ENCODE peak calls at places on chromosomes 12 and 14, in ten cellular contexts. I is HFF-Myc, F is nephron progenitor cell, U is upper lobe of right lung, N is A549, M is tibial nerve, L is transverse colon, X is HFFc6, G is Panc1, E is RWPE2. A is an unnamed sample.

GRCh38 chr12:75349946-75350345 is 15.5 kb downstream of the GLIPR1L1 start:
- DNase-seq in I (no peak), F (peak), U (no peak), N (no peak), M (no peak), L (no peak), X (no peak), G (no peak), E (no peak), A (no peak)

GRCh38 chr12:109739747-109740693 is 26.4 kb downstream of the FAM222A start:
- DNase-seq in I (no peak), F (peak), U (peak), N (no peak), M (peak), L (no peak), X (no peak), G (no peak), E (peak), A (no peak)

GRCh38 chr12:4164591-4165558 is 108.7 kb upstream of the CCND2 start:
- DNase-seq in I (no peak), F (peak), U (peak), N (no peak), M (no peak), L (peak), X (peak), G (no peak), E (peak), A (peak)

GRCh38 chr12:121990692-121991603 is 30.7 kb upstream of the BCL7A start:
- DNase-seq in I (peak), F (no peak), U (no peak), N (peak), M (no peak), L (no peak), X (peak), G (no peak), E (no peak), A (no peak)

GRCh38 chr14:50533806-50534205 is 1.4 kb upstream of the MAP4K5 start:
- DNase-seq in I (no peak), F (no peak), U (no peak), N (no peak), M (no peak), L (no peak), X (no peak), G (no peak), E (no peak), A (no peak)

GRCh38 chr14:99138999-99139865 is 132.8 kb downstream of the BCL11B start:
- DNase-seq in I (no peak), F (no peak), U (no peak), N (no peak), M (no peak), L (no peak), X (no peak), G (no peak), E (no peak), A (no peak)

GRCh38 chr12:22477166-22477893 is 67.0 kb downstream of the C2CD5 start:
- DNase-seq in I (peak), F (no peak), U (no peak), N (no peak), M (no peak), L (no peak), X (peak), G (no peak), E (no peak), A (no peak)

GRCh38 chr14:51035611-51036192 is 59.2 kb downstream of the TRIM9 start:
- DNase-seq in I (no peak), F (no peak), U (no peak), N (peak), M (no peak), L (no peak), X (no peak), G (no peak), E (no peak), A (no peak)

GRCh38 chr14:73713804-73714655 is at the start of gene PNMA1:
- DNase-seq in I (no peak), F (peak), U (peak), N (peak), M (peak), L (peak), X (peak), G (no peak), E (peak), A (peak)

GRCh38 chr12:124527861-124528561 is 39.4 kb downstream of the NCOR2 start:
- DNase-seq in I (no peak), F (no peak), U (no peak), N (no peak), M (no peak), L (no peak), X (no peak), G (no peak), E (no peak), A (no peak)

GRCh38 chr12:31206038-31206670 is 119.8 kb downstream of the SINHCAF start:
- DNase-seq in I (peak), F (no peak), U (no peak), N (no peak), M (no peak), L (no peak), X (no peak), G (no peak), E (no peak), A (no peak)

GRCh38 chr12:82867782-82868505 is 181.2 kb downstream of the TMTC2 start:
- DNase-seq in I (no peak), F (no peak), U (no peak), N (no peak), M (no peak), L (no peak), X (no peak), G (no peak), E (no peak), A (no peak)

GRCh38 chr12:119668315-119668651 is 350 bp downstream of the PRKAB1 start:
- DNase-seq in I (no peak), F (no peak), U (no peak), N (no peak), M (no peak), L (no peak), X (no peak), G (no peak), E (no peak), A (no peak)

GRCh38 chr12:109871678-109872314 is 8.5 kb downstream of the GLTP start:
- DNase-seq in I (no peak), F (no peak), U (no peak), N (no peak), M (no peak), L (peak), X (no peak), G (no peak), E (no peak), A (no peak)

GRCh38 chr12:96513681-96514080 is 24.3 kb downstream of the CFAP54 start:
- DNase-seq in I (no peak), F (no peak), U (no peak), N (no peak), M (no peak), L (no peak), X (no peak), G (no peak), E (no peak), A (no peak)

DNA sequence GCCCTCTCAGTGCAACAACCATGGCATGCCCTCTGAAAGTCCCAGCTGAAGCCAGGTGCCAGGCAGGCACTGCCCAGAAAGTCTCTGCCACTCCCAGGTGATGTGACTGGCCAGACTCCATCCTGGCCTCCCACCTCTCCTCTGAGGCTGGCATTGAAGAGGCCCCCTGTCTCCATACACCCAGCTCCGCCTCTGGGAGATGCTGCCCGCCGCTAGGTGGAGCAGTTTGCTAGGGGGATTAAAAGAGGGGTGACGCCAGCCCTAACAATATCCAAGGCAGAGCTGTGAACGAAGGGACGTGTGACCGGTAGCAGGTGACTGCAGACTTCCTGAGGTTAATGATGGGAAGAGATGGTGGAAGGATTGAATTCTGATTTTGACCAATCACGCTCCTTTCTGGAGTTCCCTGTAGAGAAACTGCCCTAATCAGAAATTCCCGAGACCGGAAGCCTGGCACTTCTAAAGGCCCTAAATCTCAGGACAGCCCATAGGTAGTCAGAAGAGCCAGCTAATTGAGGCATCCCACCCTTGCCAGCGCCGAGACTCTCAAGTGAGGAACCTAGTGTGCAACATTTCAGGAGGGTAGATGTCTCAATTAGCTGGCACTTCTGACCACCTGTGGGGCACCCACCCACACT is 8.3 kb upstream of the PLEK2 start:
- DNase-seq in I (no peak), F (no peak), U (no peak), N (no peak), M (no peak), L (peak), X (no peak), G (no peak), E (no peak), A (no peak)
- TF ChIP-seq CTCF in I (peak), F (no peak), U (peak), N (peak), M (peak), L (peak), X (peak), G (peak), E (peak), A (peak)

GRCh38 chr14:105187935-105188524 is 6.9 kb upstream of the NUDT14 start:
- DNase-seq in I (no peak), F (no peak), U (peak), N (peak), M (no peak), L (peak), X (no peak), G (no peak), E (no peak), A (no peak)
- TF ChIP-seq CTCF in I (no peak), F (no peak), U (peak), N (no peak), M (no peak), L (no peak), X (no peak), G (no peak), E (peak), A (no peak)

DNA sequence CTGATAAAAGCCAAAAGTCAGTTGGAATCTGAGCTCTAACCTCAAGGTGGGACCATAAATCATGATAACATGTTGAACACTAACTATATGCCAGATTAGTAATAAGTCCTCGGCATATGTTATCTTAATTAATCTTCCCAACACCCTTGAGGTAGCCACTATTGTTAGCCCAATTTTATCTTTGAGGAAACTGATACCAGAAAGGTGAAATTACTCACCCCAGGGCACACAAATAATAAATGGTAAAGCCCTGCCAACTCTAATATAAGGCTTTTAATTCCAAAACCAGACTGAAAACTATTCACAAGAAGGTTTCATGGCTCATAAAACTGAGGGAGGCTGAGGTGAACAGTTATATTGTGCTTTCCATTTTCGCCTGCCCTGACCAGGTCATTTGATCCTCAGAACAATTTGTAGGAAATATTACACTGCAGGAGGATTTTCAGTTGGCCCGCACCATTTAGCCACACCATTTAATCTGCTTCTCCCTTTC is 16.1 kb upstream of the NUAK1 start:
- DNase-seq in I (no peak), F (no peak), U (no peak), N (no peak), M (no peak), L (no peak), X (no peak), G (no peak), E (no peak), A (no peak)
- TF ChIP-seq CTCF in I (no peak), F (no peak), U (no peak), N (no peak), M (no peak), L (no peak), X (no peak), G (no peak), E (no peak), A (no peak)

GRCh38 chr14:103281496-103282231 is 52.4 kb upstream of the EIF5 start:
- DNase-seq in I (no peak), F (peak), U (no peak), N (peak), M (no peak), L (peak), X (peak), G (no peak), E (no peak), A (peak)
- TF ChIP-seq CTCF in I (peak), F (peak), U (peak), N (peak), M (no peak), L (no peak), X (peak), G (peak), E (peak), A (peak)

GRCh38 chr12:76555226-76555767 is 4.3 kb downstream of the OSBPL8 start:
- DNase-seq in I (no peak), F (no peak), U (no peak), N (no peak), M (no peak), L (no peak), X (no peak), G (no peak), E (no peak), A (no peak)
- TF ChIP-seq CTCF in I (no peak), F (no peak), U (no peak), N (no peak), M (no peak), L (no peak), X (peak), G (peak), E (peak), A (no peak)